ENCODE peak calls at places on chromosomes 3 and 15, in five cellular contexts. I, W, U, L and G are unnamed samples.

GRCh38 chr3:160108357-160108756 is 116.9 kb upstream of the C3orf80 start:
- DNase-seq in I (no peak), W (no peak), U (no peak), L (no peak), G (no peak)

GRCh38 chr3:161851941-161852566 is 355.4 kb downstream of the OTOL1 start:
- DNase-seq in I (no peak), W (peak), U (no peak), L (no peak), G (no peak)

GRCh38 chr3:145422541-145422940 is 738.4 kb downstream of the PLOD2 start:
- DNase-seq in I (no peak), W (no peak), U (no peak), L (no peak), G (no peak)

GRCh38 chr3:159844383-159844730 is 144.3 kb upstream of the IL12A start:
- DNase-seq in I (no peak), W (no peak), U (no peak), L (no peak), G (no peak)

GRCh38 chr15:45402955-45403892 is 24.9 kb upstream of the GATM start:
- DNase-seq in I (peak), W (peak), U (peak), L (peak), G (no peak)

GRCh38 chr3:89186446-89186845 is 79.0 kb downstream of the EPHA3 start:
- DNase-seq in I (no peak), W (no peak), U (no peak), L (no peak), G (no peak)

GRCh38 chr15:40441012-40441735 is 421 bp downstream of the BAHD1 start:
- DNase-seq in I (no peak), W (no peak), U (no peak), L (no peak), G (no peak)

GRCh38 chr3:42498791-42499477 is 3.5 kb upstream of the VIPR1 start:
- DNase-seq in I (no peak), W (no peak), U (no peak), L (no peak), G (no peak)

GRCh38 chr15:68415501-68416157 is 16.3 kb downstream of the ITGA11 start:
- DNase-seq in I (peak), W (no peak), U (no peak), L (no peak), G (no peak)

GRCh38 chr3:62922326-62922725 is 47.1 kb upstream of the CADPS start:
- DNase-seq in I (no peak), W (no peak), U (no peak), L (no peak), G (no peak)

GRCh38 chr15:37536967-37537624 is 397.3 kb upstream of the TMCO5A start:
- DNase-seq in I (no peak), W (no peak), U (no peak), L (no peak), G (no peak)

GRCh38 chr3:110343945-110344344 is 727.7 kb upstream of the NECTIN3 start:
- DNase-seq in I (no peak), W (peak), U (no peak), L (no peak), G (no peak)

GRCh38 chr15:42184313-42184712 is 23.8 kb downstream of the VPS39 start:
- DNase-seq in I (no peak), W (no peak), U (no peak), L (no peak), G (peak)

GRCh38 chr3:123334056-123334455 is 114.8 kb downstream of the ADCY5 start:
- DNase-seq in I (no peak), W (no peak), U (no peak), L (peak), G (no peak)

GRCh38 chr15:87949934-87950298 is 306.6 kb downstream of the NTRK3 start:
- DNase-seq in I (peak), W (no peak), U (no peak), L (no peak), G (no peak)

GRCh38 chr3:102206506-102207145 is 228.2 kb upstream of the ZPLD1 start:
- DNase-seq in I (peak), W (peak), U (no peak), L (no peak), G (no peak)

GRCh38 chr15:60582370-60583036 is 103.6 kb upstream of the ICE2 start:
- DNase-seq in I (no peak), W (no peak), U (no peak), L (peak), G (no peak)

GRCh38 chr3:102449930-102450329 is 15.1 kb downstream of the ZPLD1 start:
- DNase-seq in I (no peak), W (no peak), U (no peak), L (no peak), G (no peak)

GRCh38 chr15:45648521-45649200 is 13.8 kb downstream of the SQOR start:
- DNase-seq in I (no peak), W (peak), U (no peak), L (no peak), G (no peak)

GRCh38 chr3:4222574-4222973 is 80.6 kb upstream of the SETMAR start:
- DNase-seq in I (no peak), W (no peak), U (no peak), L (no peak), G (no peak)

GRCh38 chr3:88321696-88322095 is 171.9 kb downstream of the C3orf38 start:
- DNase-seq in I (no peak), W (no peak), U (no peak), L (no peak), G (no peak)